ENCODE peak calls at places on chromosomes 2 and 18, in ten cellular contexts. C is stomach, B is GM12891, U is K562, J is GM12878, O is spleen, D is transverse colon, M is HCT116, H is GM23338, T is Panc1. V is an unnamed sample.

GRCh38 chr2:133264951-133265949 is 303.0 kb downstream of the NCKAP5 start:
- DNase-seq in D (peak; percentile 18), H (peak; percentile 54), J (no peak), T (no peak), O (peak; percentile 82), C (peak; percentile 65), M (no peak), B (no peak), U (no peak), V (peak; percentile 9)

GRCh38 chr18:36809590-36810381 is 19.0 kb downstream of the TPGS2 start:
- DNase-seq in U (peak; percentile 82), B (peak; percentile 42), D (peak; percentile 14), T (no peak), C (peak; percentile 28), H (peak; percentile 85), M (peak; percentile 39), O (no peak), J (peak; percentile 27), V (peak; percentile 66)

GRCh38 chr18:805008-805754 is 6.9 kb downstream of the YES1 start:
- DNase-seq in D (no peak), O (no peak), B (no peak), H (no peak), U (no peak), J (no peak), T (no peak), M (no peak), C (no peak), V (peak; percentile 34)

GRCh38 chr2:118698564-118698963 is 148.9 kb downstream of the EN1 start:
- DNase-seq in T (no peak), O (no peak), B (no peak), H (no peak), J (no peak), U (no peak), C (no peak), M (no peak), D (no peak), V (no peak)

GRCh38 chr2:129256642-129257041 is 722.8 kb upstream of the RAB6C start:
- DNase-seq in C (no peak), B (no peak), T (no peak), U (no peak), H (no peak), D (no peak), M (no peak), O (no peak), J (no peak), V (no peak)

GRCh38 chr2:154439156-154439555 is 259.3 kb upstream of the KCNJ3 start:
- DNase-seq in M (no peak), D (no peak), U (no peak), O (no peak), C (no peak), B (no peak), J (no peak), T (no peak), H (no peak), V (no peak)

GRCh38 chr2:48946444-48947048 is 191.0 kb upstream of the LHCGR start:
- DNase-seq in B (peak; percentile 43), C (peak; percentile 51), M (peak; percentile 23), D (peak; percentile 20), J (peak; percentile 20), O (no peak), H (peak; percentile 75), T (peak; percentile 28), U (peak; percentile 54), V (peak; percentile 56)

GRCh38 chr2:127174977-127175376 is 45.1 kb downstream of the CYP27C1 start:
- DNase-seq in C (no peak), M (no peak), T (no peak), D (peak; percentile 51), B (no peak), U (no peak), H (no peak), O (peak; percentile 48), J (no peak), V (no peak)

GRCh38 chr18:24080861-24081260 is 58.0 kb upstream of the CABYR start:
- DNase-seq in M (no peak), O (no peak), D (no peak), U (no peak), J (no peak), B (no peak), C (no peak), T (no peak), H (no peak), V (no peak)

GRCh38 chr18:27413495-27414401 is 228.6 kb upstream of the CHST9 start:
- DNase-seq in J (no peak), T (no peak), O (no peak), U (no peak), B (no peak), H (no peak), D (no peak), C (no peak), M (no peak), V (no peak)

GRCh38 chr2:65834062-65834461 is 401.7 kb upstream of the SPRED2 start:
- DNase-seq in J (no peak), D (no peak), H (peak; percentile 48), M (no peak), U (no peak), B (no peak), O (no peak), T (no peak), C (no peak), V (no peak)

GRCh38 chr18:10182009-10182624 is 268.3 kb downstream of the VAPA start:
- DNase-seq in J (no peak), B (no peak), D (no peak), U (no peak), C (no peak), M (no peak), T (no peak), O (no peak), H (no peak), V (no peak)

GRCh38 chr2:179340678-179341077 is 76.0 kb upstream of the SESTD1 start:
- DNase-seq in J (no peak), D (no peak), B (no peak), C (no peak), T (no peak), O (no peak), U (no peak), M (peak; percentile 19), H (peak; percentile 55), V (peak; percentile 47)

GRCh38 chr2:230796280-230796862 is 68.4 kb upstream of the ITM2C start:
- DNase-seq in B (no peak), M (no peak), T (no peak), U (no peak), O (no peak), D (no peak), H (no peak), C (no peak), J (no peak), V (no peak)
- TF ChIP-seq POLR2AphosphoS5 in B (no peak), M (no peak), T (no peak), U (no peak), O (no peak), D (no peak), H (no peak), C (no peak), J (no peak), V (no peak)

GRCh38 chr18:79583426-79583825 is 96.2 kb upstream of the CTDP1 start:
- DNase-seq in M (no peak), H (no peak), B (no peak), C (no peak), T (no peak), D (peak; percentile 4), J (no peak), U (no peak), O (peak; percentile 37), V (no peak)
- TF ChIP-seq POLR2AphosphoS5 in M (no peak), H (no peak), B (no peak), C (no peak), T (no peak), D (no peak), J (no peak), U (no peak), O (no peak), V (no peak)

GRCh38 chr18:61833387-61833786 is 59.4 kb downstream of the RNF152 start:
- DNase-seq in M (no peak), H (no peak), U (no peak), O (no peak), J (peak; percentile 7), D (no peak), T (no peak), B (no peak), C (no peak), V (peak; percentile 93)
- TF ChIP-seq POLR2AphosphoS5 in M (no peak), H (no peak), U (no peak), O (no peak), J (no peak), D (no peak), T (no peak), B (no peak), C (no peak), V (peak; percentile 80)

GRCh38 chr2:28413152-28413895 is 20.7 kb downstream of the FOSL2 start:
- DNase-seq in C (no peak), B (no peak), H (peak; percentile 65), D (peak; percentile 63), T (no peak), J (no peak), U (no peak), M (no peak), O (peak; percentile 79), V (no peak)

GRCh38 chr2:28415715-28416114 is 23.1 kb downstream of the FOSL2 start:
- DNase-seq in U (no peak), C (no peak), H (no peak), J (no peak), B (no peak), O (no peak), T (no peak), D (no peak), M (no peak), V (no peak)

GRCh38 chr2:28413896-28414290 is 21.2 kb downstream of the FOSL2 start:
- DNase-seq in U (no peak), B (no peak), T (no peak), C (no peak), H (no peak), J (no peak), M (no peak), O (peak; percentile 54), D (no peak), V (no peak)

GRCh38 chr2:28414583-28414982 is 21.9 kb downstream of the FOSL2 start:
- DNase-seq in C (no peak), U (no peak), J (no peak), D (no peak), M (no peak), B (no peak), O (no peak), T (no peak), H (no peak), V (no peak)

GRCh38 chr2:28415010-28415409 is 22.4 kb downstream of the FOSL2 start:
- DNase-seq in B (no peak), U (no peak), O (no peak), C (no peak), T (no peak), D (no peak), J (no peak), M (no peak), H (no peak), V (no peak)
- TF ChIP-seq POLR2AphosphoS5 in B (no peak), U (no peak), O (peak; percentile 75), C (no peak), T (no peak), D (peak; percentile 15), J (no peak), M (no peak), H (no peak), V (no peak)